ENCODE peak calls at places on chromosomes 1 and 21, in four cellular contexts. H, V, A and Y are unnamed samples.

GRCh38 chr1:7478797-7479499 is 292.1 kb upstream of the VAMP3 start:
- DNase-seq in A (no peak), H (peak), V (peak), Y (peak)

GRCh38 chr1:61472876-61473275 is 252.1 kb downstream of the TM2D1 start:
- DNase-seq in V (peak), H (peak), A (no peak), Y (peak)

GRCh38 chr1:209530990-209531389 is 52.5 kb upstream of the CAMK1G start:
- DNase-seq in A (no peak), H (peak), V (no peak), Y (peak)

GRCh38 chr1:84301759-84302380 is 362 bp downstream of the SAMD13 start:
- DNase-seq in V (no peak), A (no peak), H (no peak), Y (no peak)

GRCh38 chr1:40634901-40635655 is 30.4 kb downstream of the RIMS3 start:
- DNase-seq in A (no peak), V (peak), H (no peak), Y (peak)

GRCh38 chr1:235011064-235011598 is 117.5 kb downstream of the TOMM20 start:
- DNase-seq in H (no peak), A (no peak), V (no peak), Y (no peak)

GRCh38 chr1:38577385-38577784 is 282.2 kb downstream of the RRAGC start:
- DNase-seq in H (no peak), V (no peak), A (no peak), Y (no peak)

GRCh38 chr1:41038110-41038509 is 16.6 kb upstream of the SLFNL1 start:
- DNase-seq in A (no peak), H (peak), V (no peak), Y (no peak)

GRCh38 chr1:209601809-209602657 is 18.5 kb downstream of the CAMK1G start:
- DNase-seq in V (peak), H (peak), A (peak), Y (peak)

GRCh38 chr1:206883160-206883559 is 14.1 kb upstream of the IL24 start:
- DNase-seq in V (no peak), A (no peak), H (no peak), Y (no peak)

GRCh38 chr1:10867138-10867721 is 70.8 kb upstream of the CASZ1 start:
- DNase-seq in A (peak), V (no peak), H (peak), Y (peak)

GRCh38 chr21:39097981-39098380 is 85.3 kb downstream of the PSMG1 start:
- DNase-seq in V (no peak), A (no peak), H (no peak), Y (no peak)

GRCh38 chr1:23634840-23635642 is 56.6 kb upstream of the RPL11 start:
- DNase-seq in V (peak), H (peak), A (peak), Y (peak)
- H3K4me3 ChIP-seq in V (peak), H (peak), A (no peak), Y (peak)

GRCh38 chr1:115465802-115466363 is 127.8 kb upstream of the NGF start:
- DNase-seq in V (no peak), A (no peak), H (no peak), Y (no peak)

GRCh38 chr1:115467196-115467595 is 129.1 kb upstream of the NGF start:
- DNase-seq in V (no peak), A (peak), H (no peak), Y (no peak)

GRCh38 chr1:115467790-115468189 is 129.7 kb upstream of the NGF start:
- DNase-seq in H (no peak), V (no peak), A (no peak), Y (no peak)

GRCh38 chr1:115463347-115463746 is 125.3 kb upstream of the NGF start:
- DNase-seq in A (no peak), H (no peak), V (no peak), Y (peak)

DNA sequence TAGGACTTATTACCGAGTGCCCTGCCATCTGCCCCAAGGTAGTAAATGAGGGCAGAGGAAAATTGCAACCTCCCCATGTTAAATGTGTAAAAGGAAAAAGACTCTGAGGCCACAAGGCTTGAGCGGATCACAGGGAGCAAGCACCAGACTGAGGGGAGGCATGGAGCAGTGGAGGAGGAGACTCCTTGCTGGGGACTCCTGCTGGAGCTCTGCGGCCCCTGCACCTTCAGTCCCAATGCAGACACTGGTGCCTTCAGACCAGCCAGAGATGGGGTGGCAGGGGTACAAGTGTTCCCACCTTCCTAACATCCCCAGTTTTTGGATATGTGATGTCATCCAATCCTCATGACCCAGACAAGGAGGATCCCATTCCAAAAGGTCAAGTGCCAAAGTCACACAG is 128.4 kb upstream of the NGF start:
- DNase-seq in A (peak), H (no peak), V (no peak), Y (no peak)
- TF ChIP-seq CTCF in A (no peak), H (peak), V (peak), Y (peak)

GRCh38 chr1:90725341-90725960 is 8.3 kb upstream of the BARHL2 start:
- DNase-seq in H (no peak), V (no peak), A (peak), Y (no peak)
- H3K4me3 ChIP-seq in H (no peak), V (no peak), A (peak), Y (peak)

DNA sequence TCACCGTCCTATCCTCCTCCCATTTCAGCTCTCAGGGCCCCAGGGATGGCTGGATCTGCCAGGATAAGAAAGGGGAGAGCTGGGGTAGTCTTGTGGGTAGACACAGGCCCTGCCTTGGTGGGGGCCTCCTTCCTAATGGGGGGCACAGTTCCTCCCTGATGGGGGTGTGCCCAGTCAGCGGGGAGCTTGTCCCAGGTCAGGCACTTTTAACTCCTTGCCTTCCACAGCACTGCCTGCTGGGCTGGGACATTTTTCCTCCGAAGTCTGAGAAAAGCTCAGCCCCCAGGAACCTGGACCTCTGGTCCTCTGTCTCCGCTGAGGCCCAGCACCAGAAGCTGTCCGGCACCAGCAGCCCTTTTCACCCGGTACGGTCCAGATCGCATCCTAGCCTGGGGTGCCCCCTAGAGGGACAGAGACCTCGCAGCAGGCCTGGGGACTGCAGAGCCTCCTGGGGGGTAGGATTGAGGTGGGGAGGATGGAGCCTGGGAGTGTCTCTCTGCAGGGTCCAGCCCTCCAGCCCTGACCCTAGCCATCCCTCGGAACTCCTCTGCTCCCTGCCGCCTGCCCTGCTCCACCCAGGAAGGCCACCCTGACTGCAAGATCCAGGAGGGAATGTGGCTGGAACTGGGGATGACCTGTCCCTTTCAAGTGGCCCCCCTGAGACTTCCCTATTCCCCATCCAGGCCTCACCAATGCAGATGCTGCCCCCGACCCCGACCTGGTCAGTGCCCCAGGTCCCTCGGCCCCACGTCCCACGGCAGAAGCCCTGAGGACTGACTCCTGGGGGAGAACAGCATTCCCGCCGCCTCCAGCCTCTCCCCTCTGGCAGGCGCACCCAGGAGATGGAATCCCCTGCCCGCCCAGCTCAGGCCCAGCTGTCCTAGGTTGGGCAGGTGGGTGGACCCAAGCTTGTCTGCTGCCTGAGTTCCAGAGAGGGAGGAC is 12.0 kb downstream of the MIIP start:
- DNase-seq in A (peak), V (no peak), H (peak), Y (peak)
- TF ChIP-seq CTCF in A (peak), V (peak), H (peak), Y (peak)

GRCh38 chr1:55053265-55053954 is 14.1 kb downstream of the PCSK9 start:
- DNase-seq in A (no peak), H (no peak), V (no peak), Y (no peak)

GRCh38 chr1:55055951-55056631 is 16.7 kb downstream of the PCSK9 start:
- DNase-seq in V (no peak), A (no peak), H (no peak), Y (no peak)

GRCh38 chr1:55054396-55054795 is 15.0 kb downstream of the PCSK9 start:
- DNase-seq in H (no peak), A (no peak), V (no peak), Y (no peak)

GRCh38 chr1:55056632-55056992 is 17.3 kb downstream of the PCSK9 start:
- DNase-seq in V (no peak), A (no peak), H (no peak), Y (no peak)

DNA sequence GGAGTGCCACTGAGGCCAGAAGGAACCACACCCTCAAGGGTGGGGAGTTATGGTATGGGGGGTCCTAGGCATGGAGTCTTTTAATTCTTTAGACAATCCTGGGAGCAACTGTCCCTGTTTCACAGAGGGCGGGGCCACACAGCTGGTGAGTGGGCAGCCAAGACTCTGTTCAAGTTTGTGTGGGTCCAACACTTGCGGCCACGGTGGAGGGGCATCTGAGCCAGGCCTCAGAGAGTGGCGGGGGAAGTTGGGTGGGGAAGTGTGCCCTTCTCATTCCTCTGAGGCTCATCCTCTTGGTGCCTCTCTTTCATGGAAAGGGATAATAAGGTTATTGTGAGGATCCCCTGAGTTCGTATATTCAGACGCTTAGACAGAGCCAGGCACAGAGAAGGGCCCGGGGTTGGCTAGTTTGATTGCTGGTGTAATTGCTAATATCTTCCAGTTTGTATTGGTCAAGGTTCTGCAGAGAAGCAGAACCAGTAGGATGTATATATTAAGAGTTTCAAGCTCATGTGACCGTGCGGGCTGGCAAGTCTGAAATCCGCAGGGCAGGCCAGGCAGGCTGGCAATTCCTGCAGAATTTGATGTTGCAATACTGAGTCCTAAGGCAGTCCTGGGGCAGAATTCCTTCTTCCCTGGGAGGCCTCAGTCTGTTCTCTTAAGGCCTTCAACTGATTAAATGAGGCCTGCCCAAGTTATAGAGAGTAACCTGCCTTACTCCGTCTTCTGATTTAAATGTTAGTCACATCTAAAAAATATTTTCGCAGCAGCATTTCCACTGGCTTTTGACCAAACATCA is 15.9 kb downstream of the PCSK9 start:
- DNase-seq in V (no peak), H (no peak), A (no peak), Y (peak)
- H3K4me3 ChIP-seq in V (no peak), H (no peak), A (no peak), Y (no peak)

GRCh38 chr21:34362136-34362444 is 1.7 kb upstream of the KCNE2 start:
- DNase-seq in H (no peak), V (no peak), A (no peak), Y (no peak)
- TF ChIP-seq CTCF in H (no peak), V (no peak), A (no peak), Y (no peak)

GRCh38 chr1:183515002-183515689 is 42.8 kb downstream of the SMG7 start:
- DNase-seq in H (peak), A (no peak), V (peak), Y (peak)
- H3K4me3 ChIP-seq in H (no peak), A (no peak), V (no peak), Y (no peak)

GRCh38 chr1:240758296-240758695 is 146.3 kb upstream of the GREM2 start:
- DNase-seq in V (no peak), H (no peak), A (no peak), Y (peak)
- TF ChIP-seq CTCF in V (no peak), H (no peak), A (no peak), Y (no peak)

DNA sequence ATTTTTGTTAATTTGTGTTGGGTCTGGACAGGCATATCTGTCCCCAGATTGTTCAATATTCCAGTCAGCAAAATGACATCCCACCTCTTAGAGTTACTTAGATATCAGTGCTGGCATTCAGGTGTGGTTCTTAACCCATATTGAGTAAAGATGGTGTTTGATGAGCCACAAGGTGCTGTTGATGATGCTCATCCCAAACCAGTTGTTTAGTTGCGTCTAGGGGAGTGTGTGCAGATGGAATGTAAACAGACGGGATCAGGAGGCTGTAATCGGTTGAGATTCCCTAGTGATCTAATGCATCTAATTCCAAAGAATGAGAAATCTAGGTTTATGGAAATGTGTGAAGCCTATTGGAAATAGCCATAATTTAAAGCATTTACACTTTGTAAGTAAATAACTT is 1.1 kb downstream of the HOOK1 start:
- DNase-seq in H (no peak), A (no peak), V (no peak), Y (peak)
- H3K4me3 ChIP-seq in H (no peak), A (peak), V (no peak), Y (peak)